ENCODE peak calls at places on chromosomes 6 and 20, in ten cellular contexts. One of them, this sample, is unnamed. For H3K36me3 and H3K27me3, the result is how much of the 10 kb centered on the place peaks cover.

GRCh38 chr6:49336514-49337131 is 126.4 kb downstream of the MMUT start:
- DNase-seq in ovary: no peak
- DNase-seq in neural progenitor cell: no peak
- DNase-seq in astrocyte: peak
- DNase-seq in NT2/D1: no peak
- DNase-seq in brain microvascular endothelial cell: peak
- DNase-seq in colonic mucosa: peak
- DNase-seq in PC-9: no peak
- DNase-seq in cardiac muscle cell: peak
- DNase-seq in H7: no peak
- DNase-seq in this sample: no peak

GRCh38 chr6:166929534-166930189 is 26.7 kb downstream of the RNASET2 start:
- DNase-seq in colonic mucosa: no peak
- DNase-seq in cardiac muscle cell: no peak
- DNase-seq in NT2/D1: no peak
- DNase-seq in H7: no peak
- DNase-seq in astrocyte: no peak
- DNase-seq in brain microvascular endothelial cell: no peak
- DNase-seq in ovary: no peak
- DNase-seq in PC-9: no peak
- DNase-seq in neural progenitor cell: no peak
- DNase-seq in this sample: no peak

GRCh38 chr20:52601295-52601971 is 370.7 kb upstream of the TSHZ2 start:
- DNase-seq in ovary: no peak
- DNase-seq in neural progenitor cell: no peak
- DNase-seq in brain microvascular endothelial cell: no peak
- DNase-seq in PC-9: no peak
- DNase-seq in NT2/D1: no peak
- DNase-seq in colonic mucosa: no peak
- DNase-seq in astrocyte: no peak
- DNase-seq in cardiac muscle cell: no peak
- DNase-seq in H7: no peak
- DNase-seq in this sample: no peak

GRCh38 chr20:49450281-49450707 is 32.2 kb downstream of the KCNB1 start:
- DNase-seq in neural progenitor cell: peak
- DNase-seq in NT2/D1: peak
- DNase-seq in cardiac muscle cell: no peak
- DNase-seq in astrocyte: peak
- DNase-seq in H7: peak
- DNase-seq in brain microvascular endothelial cell: no peak
- DNase-seq in ovary: no peak
- DNase-seq in colonic mucosa: no peak
- DNase-seq in PC-9: no peak
- DNase-seq in this sample: no peak

GRCh38 chr6:5981274-5982026 is 25.3 kb downstream of the NRN1 start:
- DNase-seq in PC-9: no peak
- DNase-seq in astrocyte: peak
- DNase-seq in cardiac muscle cell: peak
- DNase-seq in colonic mucosa: no peak
- DNase-seq in NT2/D1: no peak
- DNase-seq in neural progenitor cell: no peak
- DNase-seq in brain microvascular endothelial cell: peak
- DNase-seq in ovary: no peak
- DNase-seq in H7: no peak
- DNase-seq in this sample: no peak

GRCh38 chr6:53309059-53309896 is 39.5 kb downstream of the ELOVL5 start:
- DNase-seq in colonic mucosa: no peak
- DNase-seq in PC-9: peak
- DNase-seq in brain microvascular endothelial cell: no peak
- DNase-seq in neural progenitor cell: no peak
- DNase-seq in NT2/D1: no peak
- DNase-seq in H7: no peak
- DNase-seq in ovary: no peak
- DNase-seq in cardiac muscle cell: peak
- DNase-seq in astrocyte: peak
- DNase-seq in this sample: peak

GRCh38 chr20:3679749-3680700 is 1.8 kb downstream of the ADAM33 start:
- DNase-seq in astrocyte: peak
- DNase-seq in colonic mucosa: peak
- DNase-seq in cardiac muscle cell: peak
- DNase-seq in H7: peak
- DNase-seq in NT2/D1: no peak
- DNase-seq in ovary: peak
- DNase-seq in neural progenitor cell: peak
- DNase-seq in PC-9: no peak
- DNase-seq in brain microvascular endothelial cell: peak
- DNase-seq in this sample: peak

GRCh38 chr20:47269309-47270165 is 87.0 kb downstream of the ZMYND8 start:
- DNase-seq in PC-9: no peak
- DNase-seq in H7: no peak
- DNase-seq in colonic mucosa: no peak
- DNase-seq in astrocyte: no peak
- DNase-seq in neural progenitor cell: no peak
- DNase-seq in NT2/D1: no peak
- DNase-seq in brain microvascular endothelial cell: no peak
- DNase-seq in ovary: no peak
- DNase-seq in cardiac muscle cell: no peak
- DNase-seq in this sample: no peak

GRCh38 chr20:53980101-53980500 is 90.3 kb downstream of the BCAS1 start:
- DNase-seq in cardiac muscle cell: no peak
- DNase-seq in neural progenitor cell: no peak
- DNase-seq in NT2/D1: no peak
- DNase-seq in colonic mucosa: no peak
- DNase-seq in H7: no peak
- DNase-seq in astrocyte: no peak
- DNase-seq in ovary: no peak
- DNase-seq in brain microvascular endothelial cell: no peak
- DNase-seq in PC-9: no peak
- DNase-seq in this sample: no peak

GRCh38 chr6:90678049-90678779 is 91.3 kb upstream of the MAP3K7 start:
- DNase-seq in neural progenitor cell: no peak
- DNase-seq in ovary: no peak
- DNase-seq in astrocyte: no peak
- DNase-seq in NT2/D1: no peak
- DNase-seq in colonic mucosa: no peak
- DNase-seq in PC-9: no peak
- DNase-seq in brain microvascular endothelial cell: no peak
- DNase-seq in cardiac muscle cell: no peak
- DNase-seq in H7: no peak
- DNase-seq in this sample: no peak

GRCh38 chr20:44832724-44833123 is 22.4 kb upstream of the RIMS4 start:
- DNase-seq in colonic mucosa: no peak
- DNase-seq in PC-9: no peak
- DNase-seq in cardiac muscle cell: peak
- DNase-seq in NT2/D1: peak
- DNase-seq in brain microvascular endothelial cell: peak
- DNase-seq in ovary: no peak
- DNase-seq in neural progenitor cell: no peak
- DNase-seq in H7: no peak
- DNase-seq in astrocyte: no peak
- DNase-seq in this sample: peak

GRCh38 chr20:4444404-4444803 is 277.3 kb upstream of the PRND start:
- DNase-seq in PC-9: no peak
- DNase-seq in H7: no peak
- DNase-seq in NT2/D1: no peak
- DNase-seq in brain microvascular endothelial cell: peak
- DNase-seq in cardiac muscle cell: no peak
- DNase-seq in ovary: no peak
- DNase-seq in neural progenitor cell: no peak
- DNase-seq in astrocyte: peak
- DNase-seq in colonic mucosa: no peak
- DNase-seq in this sample: no peak

DNA sequence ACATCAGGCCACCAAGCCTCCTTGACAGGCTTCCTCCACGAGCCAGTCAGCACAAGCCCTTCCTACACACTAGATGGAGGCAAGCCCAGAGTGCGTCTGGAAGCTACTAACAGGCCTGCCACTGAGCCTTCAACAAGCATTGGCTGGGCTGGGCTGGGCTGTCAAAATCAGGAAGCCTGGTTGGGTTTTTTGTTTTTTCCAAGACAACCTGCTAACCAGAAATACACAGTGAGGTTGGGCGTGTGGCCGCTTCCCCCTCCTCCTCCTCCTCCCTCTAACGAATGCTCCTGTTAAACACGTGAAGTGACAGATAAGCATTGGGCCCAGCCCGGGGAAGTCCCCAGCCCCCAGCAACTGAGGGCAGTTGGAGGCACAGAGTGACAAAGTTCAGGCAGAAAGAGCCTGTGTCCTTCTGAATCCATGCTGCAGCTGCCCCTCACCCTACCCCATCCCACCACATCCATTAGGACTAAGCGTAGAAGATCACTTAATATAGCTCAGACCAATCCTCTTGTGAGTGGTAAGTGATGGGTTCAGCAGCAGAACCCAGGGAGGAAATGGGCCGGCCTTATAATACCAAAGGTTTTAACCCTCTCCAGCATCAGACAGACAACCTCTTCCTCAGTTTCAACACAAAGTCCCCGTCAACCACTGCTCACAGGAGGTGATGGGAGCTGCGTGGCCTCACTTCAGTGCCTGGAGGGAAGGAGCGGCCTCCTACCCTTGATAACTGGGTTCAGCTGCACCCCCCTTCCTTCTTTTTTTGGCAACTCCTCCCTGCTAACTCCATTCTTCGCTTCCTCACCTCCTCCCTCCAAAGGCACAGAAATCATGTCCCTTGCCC is 1.1 kb downstream of the NFATC2 start:
- DNase-seq in astrocyte: peak
- DNase-seq in ovary: peak
- DNase-seq in neural progenitor cell: peak
- DNase-seq in brain microvascular endothelial cell: peak
- DNase-seq in NT2/D1: no peak
- DNase-seq in colonic mucosa: peak
- DNase-seq in PC-9: no peak
- DNase-seq in cardiac muscle cell: peak
- DNase-seq in H7: peak
- DNase-seq in this sample: no peak
- H3K4me3 ChIP-seq in astrocyte: no peak
- H3K4me3 ChIP-seq in ovary: no peak
- H3K4me3 ChIP-seq in neural progenitor cell: peak
- H3K4me3 ChIP-seq in brain microvascular endothelial cell: no peak
- H3K4me3 ChIP-seq in NT2/D1: no peak
- H3K4me3 ChIP-seq in colonic mucosa: peak
- H3K4me3 ChIP-seq in PC-9: peak
- H3K4me3 ChIP-seq in cardiac muscle cell: peak
- H3K4me3 ChIP-seq in H7: no peak
- H3K4me3 ChIP-seq in this sample: no peak

GRCh38 chr20:41427833-41428232 is 61.2 kb upstream of the EMILIN3 start:
- DNase-seq in H7: no peak
- DNase-seq in astrocyte: no peak
- DNase-seq in NT2/D1: no peak
- DNase-seq in ovary: no peak
- DNase-seq in neural progenitor cell: no peak
- DNase-seq in colonic mucosa: no peak
- DNase-seq in PC-9: no peak
- DNase-seq in cardiac muscle cell: no peak
- DNase-seq in brain microvascular endothelial cell: no peak
- DNase-seq in this sample: no peak

GRCh38 chr20:41426976-41427375 is 60.4 kb upstream of the EMILIN3 start:
- DNase-seq in PC-9: no peak
- DNase-seq in astrocyte: no peak
- DNase-seq in NT2/D1: no peak
- DNase-seq in H7: no peak
- DNase-seq in neural progenitor cell: no peak
- DNase-seq in ovary: no peak
- DNase-seq in brain microvascular endothelial cell: no peak
- DNase-seq in colonic mucosa: no peak
- DNase-seq in cardiac muscle cell: no peak
- DNase-seq in this sample: no peak

GRCh38 chr20:41425180-41425884 is 58.7 kb upstream of the EMILIN3 start:
- DNase-seq in colonic mucosa: no peak
- DNase-seq in astrocyte: peak
- DNase-seq in neural progenitor cell: no peak
- DNase-seq in brain microvascular endothelial cell: no peak
- DNase-seq in ovary: no peak
- DNase-seq in cardiac muscle cell: peak
- DNase-seq in PC-9: no peak
- DNase-seq in NT2/D1: no peak
- DNase-seq in H7: no peak
- DNase-seq in this sample: peak

GRCh38 chr20:41426361-41426900 is 59.8 kb upstream of the EMILIN3 start:
- DNase-seq in PC-9: no peak
- DNase-seq in colonic mucosa: no peak
- DNase-seq in cardiac muscle cell: no peak
- DNase-seq in brain microvascular endothelial cell: no peak
- DNase-seq in NT2/D1: no peak
- DNase-seq in neural progenitor cell: no peak
- DNase-seq in H7: no peak
- DNase-seq in astrocyte: no peak
- DNase-seq in ovary: no peak
- DNase-seq in this sample: no peak

DNA sequence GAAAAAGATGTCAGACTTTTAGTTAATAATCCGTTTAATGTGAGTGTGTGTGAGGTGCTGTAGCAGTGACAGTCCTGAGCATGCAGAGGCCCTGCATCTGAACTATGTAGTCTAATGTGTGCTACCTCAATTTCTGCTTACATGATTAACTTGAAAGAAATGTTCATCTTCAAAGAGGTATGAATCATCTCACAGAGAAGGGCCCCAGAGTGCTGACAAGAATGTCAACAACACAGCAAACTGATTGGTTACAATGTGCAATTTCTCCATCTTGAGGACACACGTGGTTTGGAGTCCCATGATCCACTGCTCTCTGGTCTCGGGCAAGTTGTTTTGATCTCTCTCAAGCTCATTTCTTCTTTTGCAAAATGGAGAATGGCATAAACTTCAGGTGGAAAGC is 61.7 kb upstream of the EMILIN3 start:
- DNase-seq in ovary: no peak
- DNase-seq in neural progenitor cell: no peak
- DNase-seq in astrocyte: peak
- DNase-seq in cardiac muscle cell: peak
- DNase-seq in H7: no peak
- DNase-seq in NT2/D1: no peak
- DNase-seq in PC-9: peak
- DNase-seq in colonic mucosa: no peak
- DNase-seq in brain microvascular endothelial cell: peak
- DNase-seq in this sample: no peak
- H3K36me3 ChIP-seq in ovary: under half
- H3K36me3 ChIP-seq in neural progenitor cell: under half
- H3K36me3 ChIP-seq in astrocyte: under half
- H3K36me3 ChIP-seq in cardiac muscle cell: under half
- H3K36me3 ChIP-seq in H7: under half
- H3K36me3 ChIP-seq in NT2/D1: under half
- H3K36me3 ChIP-seq in PC-9: under half
- H3K36me3 ChIP-seq in colonic mucosa: under half
- H3K36me3 ChIP-seq in brain microvascular endothelial cell: under half
- H3K36me3 ChIP-seq in this sample: under half

GRCh38 chr6:128558924-128559323 is 38.5 kb upstream of the PTPRK start:
- DNase-seq in ovary: no peak
- DNase-seq in colonic mucosa: no peak
- DNase-seq in cardiac muscle cell: no peak
- DNase-seq in brain microvascular endothelial cell: no peak
- DNase-seq in neural progenitor cell: no peak
- DNase-seq in astrocyte: no peak
- DNase-seq in NT2/D1: no peak
- DNase-seq in H7: no peak
- DNase-seq in PC-9: no peak
- DNase-seq in this sample: no peak
- H3K27me3 ChIP-seq in ovary: under half
- H3K27me3 ChIP-seq in colonic mucosa: under half
- H3K27me3 ChIP-seq in cardiac muscle cell: under half
- H3K27me3 ChIP-seq in brain microvascular endothelial cell: under half
- H3K27me3 ChIP-seq in neural progenitor cell: under half
- H3K27me3 ChIP-seq in astrocyte: under half
- H3K27me3 ChIP-seq in NT2/D1: under half
- H3K27me3 ChIP-seq in H7: under half
- H3K27me3 ChIP-seq in PC-9: under half
- H3K27me3 ChIP-seq in this sample: under half

GRCh38 chr20:59938696-59939051 is 1.4 kb downstream of the PPP1R3D start:
- DNase-seq in astrocyte: no peak
- DNase-seq in cardiac muscle cell: no peak
- DNase-seq in PC-9: peak
- DNase-seq in neural progenitor cell: no peak
- DNase-seq in H7: no peak
- DNase-seq in colonic mucosa: peak
- DNase-seq in brain microvascular endothelial cell: no peak
- DNase-seq in NT2/D1: no peak
- DNase-seq in ovary: peak
- DNase-seq in this sample: peak
- H3K4me3 ChIP-seq in astrocyte: no peak
- H3K4me3 ChIP-seq in cardiac muscle cell: peak
- H3K4me3 ChIP-seq in PC-9: peak
- H3K4me3 ChIP-seq in neural progenitor cell: no peak
- H3K4me3 ChIP-seq in H7: no peak
- H3K4me3 ChIP-seq in colonic mucosa: no peak
- H3K4me3 ChIP-seq in brain microvascular endothelial cell: no peak
- H3K4me3 ChIP-seq in NT2/D1: no peak
- H3K4me3 ChIP-seq in ovary: no peak
- H3K4me3 ChIP-seq in this sample: no peak